ENCODE peak calls at places on chromosomes 16 and 17, in five cellular contexts. I is heart right ventricle, E is NT2/D1, A is Panc1, U is astrocyte. X is an unnamed sample.

GRCh38 chr17:40417258-40417608 is 463 bp downstream of the TOP2A start:
- DNase-seq in I (no peak), E (no peak), A (no peak), U (no peak), X (no peak)

GRCh38 chr16:84999857-85000480 is 11.4 kb downstream of the ZDHHC7 start:
- DNase-seq in I (no peak), E (no peak), A (no peak), U (no peak), X (no peak)

GRCh38 chr16:3576211-3576610 is 992 bp downstream of the NLRC3 start:
- DNase-seq in I (no peak), E (no peak), A (no peak), U (no peak), X (no peak)

GRCh38 chr16:12971216-12971615 is 69.8 kb downstream of the SHISA9 start:
- DNase-seq in I (no peak), E (peak; percentile 18), A (no peak), U (peak; percentile 3), X (no peak)

GRCh38 chr17:75267403-75268232 is 3.4 kb downstream of the MIF4GD start:
- DNase-seq in I (no peak), E (no peak), A (no peak), U (no peak), X (no peak)

GRCh38 chr17:10041916-10042588 is 137.0 kb upstream of the RCVRN start:
- DNase-seq in I (no peak), E (no peak), A (no peak), U (no peak), X (no peak)

GRCh38 chr16:85252461-85252860 is 140.2 kb upstream of the CIBAR2 start:
- DNase-seq in I (no peak), E (no peak), A (no peak), U (no peak), X (no peak)

GRCh38 chr17:1792495-1793446 is 30.9 kb downstream of the SERPINF1 start:
- DNase-seq in I (no peak), E (no peak), A (no peak), U (no peak), X (no peak)

GRCh38 chr17:65564793-65565192 is 3.3 kb upstream of the AXIN2 start:
- DNase-seq in I (no peak), E (no peak), A (no peak), U (peak; percentile 32), X (peak; percentile 11)

GRCh38 chr17:78142113-78142861 is 3.9 kb upstream of the C17orf99 start:
- DNase-seq in I (no peak), E (no peak), A (no peak), U (peak; percentile 49), X (no peak)

GRCh38 chr17:42305543-42306384 is 17.5 kb downstream of the STAT5A start:
- DNase-seq in I (no peak), E (no peak), A (no peak), U (no peak), X (no peak)

GRCh38 chr17:50668025-50668837 is 33.5 kb downstream of the ABCC3 start:
- DNase-seq in I (no peak), E (no peak), A (no peak), U (peak; percentile 36), X (no peak)

GRCh38 chr16:3458852-3459361 is 15.4 kb downstream of the NAA60 start:
- DNase-seq in I (no peak), E (no peak), A (no peak), U (no peak), X (no peak)

GRCh38 chr16:81645303-81645702 is 133.8 kb upstream of the PLCG2 start:
- DNase-seq in I (peak; percentile 66), E (no peak), A (no peak), U (peak; percentile 97), X (no peak)

GRCh38 chr16:68081796-68082567 is 3.2 kb upstream of the NFATC3 start:
- DNase-seq in I (no peak), E (no peak), A (no peak), U (no peak), X (no peak)

DNA sequence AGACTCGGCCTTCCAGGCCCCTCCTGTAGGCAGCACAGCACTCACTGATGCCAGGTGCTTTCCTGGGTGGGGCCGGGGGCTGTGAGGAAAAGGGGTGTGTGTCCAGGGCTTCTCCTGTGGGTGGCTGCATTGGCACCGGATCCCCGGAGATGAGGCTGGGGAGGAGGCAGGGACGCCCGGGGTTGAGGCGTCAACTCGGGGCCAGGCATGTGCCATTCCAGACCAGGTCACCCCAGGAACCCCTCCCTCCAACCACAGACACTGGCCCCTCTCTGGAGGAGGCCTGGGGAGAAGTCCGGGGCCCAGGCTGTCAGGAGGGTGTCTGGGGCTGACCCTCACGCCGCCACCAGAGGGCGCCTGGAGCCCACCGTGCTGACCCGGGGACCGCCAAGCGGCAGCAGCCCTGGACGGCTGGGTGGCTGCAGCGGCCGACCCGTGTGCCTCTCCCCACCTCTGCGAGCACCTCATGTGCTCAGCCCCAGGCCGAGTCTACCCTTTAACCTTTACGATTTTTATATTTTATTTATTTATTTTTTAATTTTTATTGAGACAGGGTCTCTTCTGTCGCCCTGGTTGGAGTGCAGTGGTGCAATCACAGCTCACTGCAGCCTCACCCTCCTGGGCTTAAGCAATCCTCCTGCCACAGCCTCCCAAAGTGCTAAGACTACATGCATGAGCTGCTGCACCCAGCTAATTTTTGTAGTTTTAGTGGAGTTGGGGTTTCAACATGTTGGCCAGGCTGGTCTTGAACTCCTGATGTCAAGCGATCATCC is 3.2 kb upstream of the METRN start:
- DNase-seq in I (peak; percentile 88), E (peak; percentile 70), A (no peak), U (no peak), X (no peak)
- H3K27me3 ChIP-seq in I (peaks cover 71% of the 10 kb centered on the region), E (peaks cover 49% of the 10 kb centered on the region), A (no peaks in the 10 kb centered on the region), U (peaks cover 13% of the 10 kb centered on the region), X (peaks cover 11% of the 10 kb centered on the region)

GRCh38 chr17:142102-142661 is 4.8 kb downstream of the SCGB1C2 start:
- DNase-seq in I (no peak), E (no peak), A (no peak), U (peak; percentile 11), X (no peak)
- H3K4me3 ChIP-seq in I (no peak overlapping the region), E (no peak overlapping the region), A (no peak overlapping the region), U (no peak overlapping the region), X (no peak overlapping the region)

GRCh38 chr17:48738424-48738802 is 9.9 kb upstream of the HOXB13 start:
- DNase-seq in I (no peak), E (no peak), A (no peak), U (no peak), X (no peak)
- H3K27me3 ChIP-seq in I (peaks cover 100% of the 10 kb centered on the region), E (peaks cover 100% of the 10 kb centered on the region), A (no peaks in the 10 kb centered on the region), U (peaks cover 94% of the 10 kb centered on the region), X (peaks cover 21% of the 10 kb centered on the region)

DNA sequence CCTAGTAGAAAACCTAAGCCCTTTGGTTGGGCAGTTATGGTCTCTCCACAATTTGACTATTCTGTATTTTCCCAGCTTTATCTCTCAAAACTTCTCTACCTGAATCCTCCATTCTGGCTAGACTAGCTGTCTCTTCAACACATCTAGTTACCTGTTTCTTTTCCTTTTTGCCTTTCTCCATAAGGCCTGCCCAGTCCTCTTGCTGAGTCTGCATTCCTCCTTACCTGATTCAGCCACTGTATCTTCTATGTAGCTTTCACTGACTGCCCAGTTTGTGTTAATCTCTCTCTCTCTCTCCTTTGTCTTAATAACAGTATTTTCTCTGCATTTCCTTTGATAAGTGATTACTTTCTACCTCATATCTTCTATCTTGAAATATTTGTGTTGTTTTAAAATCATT is 2.1 kb upstream of the EVI2A start:
- DNase-seq in I (no peak), E (no peak), A (no peak), U (no peak), X (no peak)
- H3K4me3 ChIP-seq in I (no peak overlapping the region), E (no peak overlapping the region), A (no peak overlapping the region), U (no peak overlapping the region), X (no peak overlapping the region)

DNA sequence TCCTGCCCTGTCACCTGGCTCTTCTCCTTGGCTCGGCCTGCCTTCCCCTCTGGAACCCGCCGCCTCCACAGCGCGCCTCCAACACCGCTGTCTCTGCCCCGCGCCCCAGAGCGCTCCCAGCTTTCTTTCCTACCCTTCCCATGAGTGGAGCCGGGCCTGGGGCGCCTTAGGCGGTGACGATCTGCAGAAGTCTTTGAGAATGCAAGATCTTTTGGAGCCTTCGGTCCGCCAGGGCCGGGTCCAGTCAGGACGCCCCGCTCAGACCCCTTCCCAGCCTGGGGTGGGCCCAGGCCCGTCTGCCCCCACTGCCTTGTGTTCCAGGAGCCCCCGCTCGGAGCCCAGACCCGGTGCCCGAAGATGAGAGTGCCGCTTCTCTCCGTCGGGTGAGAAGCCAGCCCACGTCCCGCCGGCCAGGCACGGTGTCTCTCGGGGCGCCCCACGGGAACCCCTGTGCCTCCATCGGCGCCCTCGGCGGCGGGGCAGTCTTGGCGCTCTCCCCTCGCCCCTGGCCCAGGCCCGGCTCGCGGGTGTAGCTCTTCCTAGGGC is 40.0 kb downstream of the MRM1 start:
- DNase-seq in I (no peak), E (no peak), A (no peak), U (no peak), X (no peak)
- H3K27me3 ChIP-seq in I (peaks cover 98% of the 10 kb centered on the region), E (peaks cover 65% of the 10 kb centered on the region), A (peaks cover 3% of the 10 kb centered on the region), U (peaks cover 84% of the 10 kb centered on the region), X (peaks cover 27% of the 10 kb centered on the region)